ENCODE peak calls at places on chromosomes 12 and 14, in eight cellular contexts. V is CD8-positive, alpha-beta T cell; L is A549; H is ovary; J is mucosa of descending colon; Y is AG10803; C is thoracic aorta; B is left ventricle myocardium inferior. O is an unnamed sample.

GRCh38 chr12:3005736-3006135 is 46.5 kb downstream of the TEAD4 start:
- DNase-seq in H (no peak), L (no peak), C (no peak), V (no peak), B (no peak), Y (no peak), J (no peak), O (no peak)

GRCh38 chr12:106078358-106079025 is 60.3 kb downstream of the NUAK1 start:
- DNase-seq in V (no peak), B (peak; percentile 64), H (no peak), J (no peak), L (peak; percentile 59), C (peak; percentile 53), Y (peak; percentile 92), O (peak; percentile 69)

GRCh38 chr12:105986779-105987686 is 151.7 kb downstream of the NUAK1 start:
- DNase-seq in Y (peak; percentile 96), C (no peak), V (no peak), L (no peak), H (no peak), J (no peak), B (no peak), O (no peak)

GRCh38 chr14:55073856-55074255 is 22.4 kb downstream of the MAPK1IP1L start:
- DNase-seq in H (no peak), B (no peak), J (no peak), V (no peak), C (no peak), Y (peak; percentile 75), L (no peak), O (peak; percentile 86)

GRCh38 chr12:49121047-49121696 is 10.0 kb downstream of the TUBA1B start:
- DNase-seq in B (peak; percentile 32), J (no peak), L (peak; percentile 91), V (no peak), Y (peak; percentile 73), C (no peak), H (no peak), O (no peak)

GRCh38 chr14:64758025-64758521 is 53.8 kb downstream of the PLEKHG3 start:
- DNase-seq in B (no peak), J (no peak), C (no peak), L (peak; percentile 45), V (peak; percentile 24), Y (peak; percentile 55), H (peak; percentile 37), O (peak; percentile 60)

GRCh38 chr14:51004352-51004800 is 60.1 kb upstream of the PYGL start:
- DNase-seq in V (no peak), Y (peak; percentile 64), L (peak; percentile 73), B (no peak), J (no peak), H (no peak), C (no peak), O (no peak)

GRCh38 chr14:39469094-39469710 is 37.0 kb upstream of the FBXO33 start:
- DNase-seq in H (no peak), J (no peak), L (peak; percentile 35), Y (peak; percentile 2), C (no peak), V (peak; percentile 23), B (no peak), O (no peak)

GRCh38 chr12:8948711-8949524 is 527 bp downstream of the M6PR start:
- DNase-seq in V (no peak), B (no peak), J (no peak), Y (peak; percentile 31), L (peak; percentile 16), H (peak; percentile 24), C (no peak), O (no peak)

GRCh38 chr12:49334226-49334625 is 2.8 kb downstream of the C1QL4 start:
- DNase-seq in B (no peak), Y (no peak), J (no peak), V (no peak), H (no peak), C (no peak), L (no peak), O (no peak)

GRCh38 chr14:74710477-74710876 is 2.4 kb downstream of the AREL1 start:
- DNase-seq in Y (no peak), J (no peak), C (no peak), L (no peak), V (no peak), H (no peak), B (no peak), O (no peak)

GRCh38 chr14:51419685-51420084 is 179.6 kb downstream of the TMX1 start:
- DNase-seq in V (peak; percentile 16), L (peak; percentile 32), J (no peak), Y (no peak), C (no peak), B (no peak), H (no peak), O (no peak)

GRCh38 chr12:53219116-53219955 is 12.3 kb upstream of the ITGB7 start:
- DNase-seq in Y (peak; percentile 61), C (no peak), L (peak; percentile 51), V (no peak), H (no peak), J (peak; percentile 77), B (peak; percentile 51), O (no peak)

GRCh38 chr12:77299910-77300772 is 234.8 kb upstream of the E2F7 start:
- DNase-seq in J (no peak), V (no peak), B (no peak), H (no peak), C (no peak), Y (peak; percentile 49), L (peak; percentile 4), O (no peak)

GRCh38 chr14:89543420-89543790 is 126.4 kb upstream of the FOXN3 start:
- DNase-seq in J (no peak), H (peak; percentile 35), Y (peak; percentile 29), C (no peak), V (no peak), L (no peak), B (no peak), O (no peak)

GRCh38 chr14:80988742-80989429 is 33.5 kb downstream of the TSHR start:
- DNase-seq in B (no peak), Y (no peak), C (no peak), L (no peak), H (no peak), V (no peak), J (no peak), O (no peak)

GRCh38 chr12:6444704-6445688 is at the start of gene CD27:
- DNase-seq in Y (no peak), V (peak; percentile 51), H (no peak), C (no peak), J (no peak), L (no peak), B (no peak), O (no peak)

GRCh38 chr12:69688496-69689427 is 10.3 kb downstream of the BEST3 start:
- DNase-seq in V (peak; percentile 7), J (peak; percentile 56), C (peak; percentile 53), L (peak; percentile 91), H (peak; percentile 16), B (peak; percentile 20), Y (peak; percentile 94), O (peak; percentile 89)

GRCh38 chr12:102478416-102479098 is 1.8 kb downstream of the IGF1 start:
- DNase-seq in L (no peak), H (no peak), J (no peak), B (no peak), C (no peak), Y (no peak), V (peak; percentile 11), O (no peak)

GRCh38 chr14:89327771-89328212 is 89.2 kb downstream of the FOXN3 start:
- DNase-seq in B (no peak), L (no peak), C (no peak), J (no peak), Y (peak; percentile 60), H (no peak), V (no peak), O (peak; percentile 70)

GRCh38 chr12:19177754-19178153 is 48.2 kb downstream of the PLEKHA5 start:
- DNase-seq in Y (no peak), V (no peak), L (no peak), H (no peak), J (no peak), C (no peak), B (no peak), O (no peak)

GRCh38 chr12:128455849-128456248 is 188.9 kb downstream of the TMEM132C start:
- DNase-seq in J (no peak), C (no peak), H (no peak), L (no peak), Y (no peak), B (no peak), V (no peak), O (no peak)

GRCh38 chr12:9920451-9920850 is 11.7 kb downstream of the CLEC2A start:
- DNase-seq in H (no peak), J (no peak), C (no peak), L (no peak), V (no peak), Y (no peak), B (no peak), O (no peak)

GRCh38 chr12:20220339-20220738 is 148.0 kb upstream of the PDE3A start:
- DNase-seq in J (no peak), B (no peak), Y (peak; percentile 27), H (no peak), C (no peak), L (peak; percentile 56), V (no peak), O (peak; percentile 40)
- TF ChIP-seq CTCF in J (no peak), B (peak; percentile 43), Y (peak; percentile 39), H (no peak), C (no peak), L (no peak), V (no peak), O (peak; percentile 34)

GRCh38 chr12:112916270-112916669 is 9.5 kb downstream of the OAS1 start:
- DNase-seq in Y (no peak), B (no peak), C (no peak), L (no peak), V (no peak), H (peak; percentile 50), J (no peak), O (no peak)
- H3K4me3 ChIP-seq in Y (no peak overlapping the region), B (no peak overlapping the region), C (no peak overlapping the region), L (no peak overlapping the region), V (no peak overlapping the region), H (no peak overlapping the region), J (no peak overlapping the region), O (no peak overlapping the region)

DNA sequence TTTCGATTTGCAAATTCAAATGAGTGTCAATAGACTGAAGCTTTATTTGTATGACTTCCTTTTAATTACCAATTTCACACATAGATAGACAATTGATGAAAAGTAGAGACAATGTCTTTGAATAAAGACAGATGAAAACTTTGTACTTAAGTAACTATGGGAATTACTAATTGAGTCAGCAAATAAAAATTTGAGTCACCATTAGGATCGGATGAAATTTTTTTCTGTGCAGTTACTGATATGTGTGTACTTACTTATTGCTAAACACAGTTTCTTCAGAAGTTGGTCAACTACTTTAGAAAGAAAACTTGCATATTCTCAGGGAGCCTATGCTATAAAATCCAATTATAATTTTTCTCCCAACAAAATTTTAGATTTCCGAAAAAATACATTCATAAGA is 224.9 kb upstream of the SLC16A7 start:
- DNase-seq in L (no peak), Y (no peak), B (no peak), J (no peak), H (no peak), V (no peak), C (no peak), O (no peak)
- TF ChIP-seq CTCF in L (no peak), Y (no peak), B (no peak), J (no peak), H (no peak), V (no peak), C (no peak), O (no peak)

DNA sequence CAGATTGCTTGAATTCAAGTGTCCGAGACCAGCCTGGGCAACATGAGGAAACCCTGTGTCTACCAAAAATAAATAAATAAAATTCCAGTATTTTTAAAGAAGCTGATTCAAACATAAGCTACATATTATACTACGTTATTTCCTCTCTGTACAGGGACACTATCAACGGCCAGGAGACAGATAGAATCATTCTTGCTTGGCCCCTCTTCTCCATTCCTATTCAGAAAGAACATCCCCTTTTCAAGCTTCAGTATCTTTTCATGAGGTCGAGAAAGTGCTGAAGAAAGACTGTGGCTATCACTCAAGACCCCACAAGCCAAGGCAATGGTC is 314 bp upstream of the DHRS7 start:
- DNase-seq in J (no peak), V (no peak), L (no peak), H (no peak), B (no peak), Y (no peak), C (no peak), O (no peak)
- H3K4me3 ChIP-seq in J (peak overlapping the region; percentile 84), V (peak overlapping the region; percentile 68), L (peak overlapping the region; percentile 83), H (peak overlapping the region; percentile 71), B (peak overlapping the region; percentile 97), Y (peak overlapping the region; percentile 84), C (peak overlapping the region; percentile 96), O (peak overlapping the region; percentile 55)